ENCODE peak calls at places on chromosomes 13 and 19, in seven cellular contexts. V is neuronal stem cell, S is H9, Z is IMR-90, I is mesendoderm, Y is mesenchymal stem cell, N is H1. K is an unnamed sample.

GRCh38 chr13:114121496-114122466 is 10.6 kb downstream of the RASA3 start:
- DNase-seq in V (no peak), S (no peak), Z (no peak), I (no peak), Y (peak), N (no peak), K (no peak)

GRCh38 chr13:78609464-78610205 is 6.3 kb upstream of the POU4F1 start:
- DNase-seq in V (peak), S (peak), Z (no peak), I (peak), Y (no peak), N (no peak), K (no peak)

GRCh38 chr19:15260939-15261338 is 28.7 kb upstream of the EPHX3 start:
- DNase-seq in V (no peak), S (no peak), Z (no peak), I (peak), Y (peak), N (no peak), K (no peak)

GRCh38 chr19:12365094-12365371 is 450 bp downstream of the ZNF442 start:
- DNase-seq in V (no peak), S (no peak), Z (peak), I (peak), Y (no peak), N (no peak), K (peak)

GRCh38 chr19:30696514-30696913 is 324.3 kb downstream of the ZNF536 start:
- DNase-seq in V (no peak), S (peak), Z (peak), I (peak), Y (no peak), N (peak), K (peak)

GRCh38 chr19:55259540-55260210 is 858 bp upstream of the PPP6R1 start:
- DNase-seq in V (no peak), S (no peak), Z (no peak), I (peak), Y (no peak), N (no peak), K (no peak)

GRCh38 chr13:25037057-25037813 is 58.7 kb upstream of the PABPC3 start:
- DNase-seq in V (peak), S (peak), Z (peak), I (peak), Y (peak), N (no peak), K (no peak)

GRCh38 chr19:12733369-12733896 is 1.1 kb downstream of the TRIR start:
- DNase-seq in V (peak), S (no peak), Z (peak), I (peak), Y (peak), N (no peak), K (peak)

GRCh38 chr13:96229356-96229755 is 139.4 kb downstream of the HS6ST3 start:
- DNase-seq in V (no peak), S (peak), Z (no peak), I (peak), Y (peak), N (peak), K (peak)

GRCh38 chr19:8473652-8474476 is 28.6 kb downstream of the PRAM1 start:
- DNase-seq in V (no peak), S (no peak), Z (no peak), I (no peak), Y (no peak), N (no peak), K (no peak)

GRCh38 chr19:45097776-45098520 is 5.0 kb downstream of the PPP1R37 start:
- DNase-seq in V (no peak), S (no peak), Z (peak), I (peak), Y (peak), N (no peak), K (peak)

GRCh38 chr13:48775804-48776203 is 122.1 kb downstream of the CYSLTR2 start:
- DNase-seq in V (no peak), S (no peak), Z (peak), I (peak), Y (peak), N (no peak), K (peak)

GRCh38 chr13:106083620-106084350 is 451.7 kb downstream of the EFNB2 start:
- DNase-seq in V (no peak), S (peak), Z (peak), I (peak), Y (peak), N (no peak), K (peak)

GRCh38 chr19:42201489-42202289 is 15.8 kb downstream of the DEDD2 start:
- DNase-seq in V (no peak), S (no peak), Z (no peak), I (no peak), Y (no peak), N (no peak), K (peak)

GRCh38 chr19:29371766-29372415 is 153.9 kb upstream of the VSTM2B start:
- DNase-seq in V (no peak), S (peak), Z (no peak), I (no peak), Y (no peak), N (no peak), K (no peak)

GRCh38 chr13:92802776-92803175 is 423.8 kb upstream of the GPC6 start:
- DNase-seq in V (no peak), S (no peak), Z (no peak), I (no peak), Y (no peak), N (no peak), K (no peak)

DNA sequence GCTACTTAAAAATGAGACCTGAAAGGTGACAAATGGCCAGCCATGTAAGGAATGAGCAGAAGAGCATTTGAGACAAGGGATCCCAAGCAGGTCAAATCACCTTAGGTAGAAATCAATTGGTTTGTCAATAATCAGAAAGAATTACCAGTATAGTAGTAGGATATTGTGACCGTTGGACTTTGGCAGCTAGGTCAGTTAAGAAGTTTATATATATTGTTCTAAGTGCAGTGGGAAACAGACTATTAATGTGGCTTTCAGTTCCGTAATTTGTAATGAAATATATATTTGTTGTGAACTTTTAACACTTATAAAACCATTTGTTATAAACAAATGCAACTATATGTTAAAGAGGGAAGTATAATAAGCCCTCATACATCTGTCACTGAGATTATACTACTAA is 807.9 kb upstream of the SPRY2 start:
- DNase-seq in V (no peak), S (no peak), Z (no peak), I (no peak), Y (no peak), N (no peak), K (no peak)
- H4K8ac ChIP-seq in V (no peak), S (no peak), Z (no peak), I (no peak), Y (no peak), N (no peak), K (no peak)

GRCh38 chr19:35720163-35720524 is 2.3 kb downstream of the KMT2B start:
- DNase-seq in V (no peak), S (no peak), Z (no peak), I (no peak), Y (no peak), N (no peak), K (no peak)
- H4K8ac ChIP-seq in V (no peak), S (no peak), Z (no peak), I (no peak), Y (no peak), N (no peak), K (no peak)

DNA sequence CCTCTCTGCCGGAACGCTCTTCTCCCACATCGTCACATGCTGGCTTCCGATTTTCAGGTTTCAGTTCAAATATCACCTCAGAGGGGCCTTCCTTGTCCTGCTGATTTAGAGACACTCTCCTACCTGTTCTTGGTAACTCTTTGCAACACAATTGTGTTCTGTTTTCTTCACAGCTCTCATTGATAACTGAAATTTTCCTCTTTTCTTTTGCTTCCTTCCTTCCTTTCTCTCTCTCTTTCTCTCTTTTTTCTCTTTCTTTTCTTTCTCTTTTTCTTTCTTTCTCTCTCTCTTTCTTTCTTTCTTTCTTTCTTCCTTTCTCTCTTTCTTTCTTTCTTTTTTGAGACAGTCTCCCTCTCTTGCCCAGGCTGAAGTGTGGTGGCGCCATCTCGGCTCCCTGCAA is 12.0 kb upstream of the LRRC4B start:
- DNase-seq in V (no peak), S (no peak), Z (no peak), I (no peak), Y (no peak), N (no peak), K (no peak)
- H4K8ac ChIP-seq in V (no peak), S (no peak), Z (no peak), I (no peak), Y (no peak), N (no peak), K (no peak)

GRCh38 chr19:23560051-23560450 is 127.0 kb downstream of the ZNF675 start:
- DNase-seq in V (no peak), S (no peak), Z (no peak), I (no peak), Y (no peak), N (no peak), K (peak)

GRCh38 chr19:23557381-23557780 is 129.6 kb downstream of the ZNF675 start:
- DNase-seq in V (no peak), S (no peak), Z (no peak), I (no peak), Y (no peak), N (no peak), K (peak)

GRCh38 chr19:23561341-23561740 is 125.7 kb downstream of the ZNF675 start:
- DNase-seq in V (no peak), S (no peak), Z (no peak), I (no peak), Y (no peak), N (no peak), K (no peak)

GRCh38 chr19:23554548-23554947 is 132.5 kb downstream of the ZNF675 start:
- DNase-seq in V (no peak), S (no peak), Z (no peak), I (no peak), Y (no peak), N (no peak), K (peak)

DNA sequence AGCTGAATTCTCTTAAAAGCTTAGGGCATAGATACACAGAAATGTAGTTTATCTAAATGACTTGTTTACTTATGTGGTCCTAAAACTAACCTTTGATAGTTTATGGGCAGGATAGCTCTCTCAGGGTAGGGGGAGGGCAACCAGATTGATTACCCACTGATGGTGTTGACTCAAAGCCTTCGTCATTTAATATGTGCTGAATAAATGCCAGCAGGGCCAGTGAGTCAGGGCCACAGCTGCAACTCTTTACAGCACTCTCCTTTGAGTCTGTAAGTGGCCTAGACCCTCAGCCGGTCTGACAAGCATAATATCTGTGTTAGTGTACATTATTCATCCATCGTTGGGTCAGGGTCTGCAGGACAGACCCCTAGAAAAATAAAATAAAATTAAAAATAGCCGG is 128.5 kb downstream of the ZNF675 start:
- DNase-seq in V (no peak), S (no peak), Z (no peak), I (no peak), Y (no peak), N (no peak), K (no peak)
- H4K8ac ChIP-seq in V (no peak), S (no peak), Z (no peak), I (no peak), Y (no peak), N (no peak), K (no peak)

GRCh38 chr19:43984687-43985000 is 656 bp downstream of the ZNF155 start:
- DNase-seq in V (no peak), S (no peak), Z (no peak), I (no peak), Y (no peak), N (no peak), K (no peak)
- H4K8ac ChIP-seq in V (no peak), S (no peak), Z (peak), I (no peak), Y (no peak), N (no peak), K (peak)

K was measured in trophoblast cell.